ENCODE peak calls at places on chromosomes 7 and 10, in eight cellular contexts. Y, B, O, U, W, P, K and J are unnamed samples.

GRCh38 chr10:132707776-132708171 is 78.2 kb downstream of the NKX6-2 start:
- DNase-seq in Y (no peak), B (no peak), O (no peak), U (no peak), W (no peak), P (no peak), K (no peak), J (no peak)

GRCh38 chr10:63675171-63675570 is 154.0 kb downstream of the REEP3 start:
- DNase-seq in Y (no peak), B (no peak), O (peak; percentile 62), U (no peak), W (no peak), P (no peak), K (peak; percentile 73), J (no peak)

GRCh38 chr7:142384508-142384922 is 126.7 kb upstream of the PRSS58 start:
- DNase-seq in Y (peak; percentile 96), B (no peak), O (peak; percentile 43), U (no peak), W (peak; percentile 93), P (no peak), K (peak; percentile 96), J (no peak)

GRCh38 chr10:79058899-79059771 is 9.6 kb upstream of the ZMIZ1 start:
- DNase-seq in Y (no peak), B (peak; percentile 8), O (no peak), U (no peak), W (no peak), P (no peak), K (no peak), J (no peak)

GRCh38 chr10:32372000-32372875 is 25.3 kb upstream of the EPC1 start:
- DNase-seq in Y (no peak), B (no peak), O (no peak), U (no peak), W (peak; percentile 23), P (no peak), K (no peak), J (no peak)

GRCh38 chr7:112144284-112145059 is 61.7 kb downstream of the DOCK4 start:
- DNase-seq in Y (no peak), B (no peak), O (peak; percentile 17), U (no peak), W (no peak), P (no peak), K (no peak), J (no peak)

GRCh38 chr10:110138197-110138812 is 69.1 kb upstream of the MXI1 start:
- DNase-seq in Y (peak; percentile 65), B (peak; percentile 58), O (peak; percentile 66), U (no peak), W (peak; percentile 58), P (no peak), K (peak; percentile 69), J (no peak)

GRCh38 chr7:23530355-23530754 is 1.4 kb downstream of the TRA2A start:
- DNase-seq in Y (peak; percentile 74), B (peak; percentile 37), O (peak; percentile 31), U (no peak), W (peak; percentile 30), P (no peak), K (peak; percentile 29), J (peak; percentile 29)

GRCh38 chr10:33376976-33377657 is 42.6 kb upstream of the NRP1 start:
- DNase-seq in Y (peak; percentile 52), B (no peak), O (peak; percentile 85), U (no peak), W (peak; percentile 77), P (no peak), K (peak; percentile 77), J (no peak)

GRCh38 chr10:102678842-102679289 is 34.6 kb downstream of the TRIM8 start:
- DNase-seq in Y (peak; percentile 29), B (peak; percentile 90), O (peak; percentile 52), U (no peak), W (peak; percentile 64), P (no peak), K (peak; percentile 60), J (no peak)

GRCh38 chr7:28958946-28959417 is 852 bp upstream of the TRIL start:
- DNase-seq in Y (no peak), B (no peak), O (no peak), U (no peak), W (no peak), P (no peak), K (no peak), J (no peak)

GRCh38 chr7:51545131-51545530 is 228.5 kb upstream of the COBL start:
- DNase-seq in Y (no peak), B (no peak), O (no peak), U (no peak), W (no peak), P (no peak), K (no peak), J (no peak)